ENCODE peak calls at places on chromosomes 4 and X, in six cellular contexts. L is PC-3, N is OCI-LY7, S is SK-N-SH, I is GM23338, J is neural progenitor cell. E is an unnamed sample.

GRCh38 chr4:48329976-48330375 is 11.4 kb upstream of the SLAIN2 start:
- DNase-seq in I (no peak), J (no peak), L (peak; percentile 80), S (no peak), N (no peak), E (no peak)

GRCh38 chr4:6834867-6835266 is 52.3 kb downstream of the KIAA0232 start:
- DNase-seq in S (no peak), L (peak; percentile 69), J (no peak), N (no peak), I (no peak), E (no peak)

GRCh38 chr4:126897038-126897437 is 735.7 kb upstream of the INTU start:
- DNase-seq in J (no peak), N (no peak), L (no peak), S (no peak), I (no peak), E (no peak)

GRCh38 chrX:140090800-140091275 is 125.5 kb upstream of the CXorf66 start:
- DNase-seq in L (no peak), I (no peak), S (no peak), N (no peak), J (no peak), E (no peak)

GRCh38 chr4:116023049-116023448 is 909.6 kb upstream of the NDST4 start:
- DNase-seq in N (no peak), L (no peak), S (no peak), I (no peak), J (no peak), E (no peak)

GRCh38 chr4:110275871-110276270 is 77.5 kb upstream of the ELOVL6 start:
- DNase-seq in I (no peak), N (no peak), L (peak; percentile 18), S (no peak), J (no peak), E (no peak)

GRCh38 chr4:122542411-122543236 is 78.2 kb downstream of the IL21 start:
- DNase-seq in S (no peak), I (no peak), N (no peak), L (peak; percentile 19), J (no peak), E (no peak)

GRCh38 chr4:25810815-25811690 is 51.7 kb downstream of the SEL1L3 start:
- DNase-seq in J (no peak), I (peak; percentile 43), N (no peak), S (no peak), L (peak; percentile 59), E (peak; percentile 29)

GRCh38 chr4:53490965-53491622 is 100.2 kb downstream of the LNX1 start:
- DNase-seq in L (peak; percentile 87), J (peak; percentile 49), N (peak; percentile 45), S (peak; percentile 50), I (peak; percentile 79), E (peak; percentile 77)

GRCh38 chr4:72690782-72691181 is 121.8 kb upstream of the ADAMTS3 start:
- DNase-seq in L (no peak), N (no peak), S (no peak), J (no peak), I (no peak), E (no peak)

GRCh38 chr4:72770708-72771107 is 201.7 kb upstream of the ADAMTS3 start:
- DNase-seq in J (no peak), L (no peak), S (no peak), I (no peak), N (no peak), E (no peak)

GRCh38 chrX:103839404-103839803 is 7.3 kb upstream of the RAB9B start:
- DNase-seq in J (no peak), L (peak; percentile 55), N (no peak), S (no peak), I (no peak), E (no peak)

GRCh38 chr4:105550641-105551040 is 1.8 kb upstream of the ARHGEF38 start:
- DNase-seq in N (no peak), S (no peak), I (no peak), J (no peak), L (peak; percentile 78), E (no peak)

GRCh38 chr4:25927361-25928040 is 13.5 kb downstream of the SMIM20 start:
- DNase-seq in J (no peak), N (no peak), S (no peak), L (no peak), I (no peak), E (no peak)

GRCh38 chr4:181659202-181659601 is 584.0 kb upstream of the TENM3 start:
- DNase-seq in N (no peak), L (no peak), I (no peak), S (no peak), J (no peak), E (no peak)

GRCh38 chrX:106437407-106437806 is 174.4 kb upstream of the RADX start:
- DNase-seq in I (no peak), S (no peak), N (no peak), L (no peak), J (peak; percentile 4), E (no peak)

GRCh38 chr4:67684839-67685531 is 16.0 kb downstream of the UBA6 start:
- DNase-seq in L (peak; percentile 46), J (no peak), I (no peak), S (no peak), N (no peak), E (no peak)

GRCh38 chrX:149541521-149542047 is 772 bp downstream of the EOLA1 start:
- DNase-seq in L (no peak), I (peak; percentile 4), S (no peak), N (no peak), J (peak; percentile 72), E (no peak)

GRCh38 chrX:119266364-119266995 is 30.4 kb downstream of the PGRMC1 start:
- DNase-seq in I (peak; percentile 35), J (peak; percentile 14), N (peak; percentile 21), L (peak; percentile 52), S (peak; percentile 53), E (peak; percentile 43)

GRCh38 chrX:71859637-71860036 is 51.0 kb upstream of the NHSL2 start:
- DNase-seq in L (peak; percentile 67), N (peak; percentile 27), J (peak; percentile 71), S (no peak), I (peak; percentile 71), E (peak; percentile 62)

GRCh38 chr4:174134361-174134760 is 149.1 kb downstream of the FBXO8 start:
- DNase-seq in N (no peak), J (no peak), S (no peak), I (no peak), L (no peak), E (no peak)

GRCh38 chr4:16448240-16448639 is 222.0 kb upstream of the TAPT1 start:
- DNase-seq in L (no peak), I (no peak), J (no peak), S (no peak), N (no peak), E (no peak)

DNA sequence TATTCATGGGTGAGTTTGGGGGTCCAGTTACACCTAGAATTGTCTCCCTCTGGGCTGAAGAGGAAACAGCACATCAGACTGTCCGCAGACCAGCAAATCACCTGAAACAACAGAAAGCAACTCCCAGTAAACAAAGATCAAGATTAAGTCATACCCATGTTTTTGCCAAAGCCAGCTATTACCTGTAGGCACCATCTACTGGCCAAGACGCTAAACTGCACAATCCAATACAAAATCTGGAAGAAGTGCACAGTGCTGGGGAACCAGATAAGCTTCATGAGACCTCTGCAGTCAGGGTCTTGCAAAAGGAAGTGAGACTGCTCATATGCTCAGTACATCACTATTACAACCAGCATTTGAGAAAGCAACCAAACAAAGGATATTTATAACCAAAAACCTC is 157.5 kb upstream of the ITM2A start:
- DNase-seq in S (no peak), N (no peak), I (peak; percentile 18), J (peak; percentile 8), L (peak; percentile 14), E (no peak)
- TF ChIP-seq CTCF in S (peak; percentile 37), N (peak; percentile 53), I (peak; percentile 54), J (peak; percentile 44), L (peak; percentile 50), E (no peak)

GRCh38 chr4:113534698-113535097 is 226.8 kb downstream of the CAMK2D start:
- DNase-seq in S (no peak), L (no peak), N (no peak), I (no peak), J (no peak), E (no peak)

GRCh38 chr4:113541933-113542332 is 219.6 kb downstream of the CAMK2D start:
- DNase-seq in L (no peak), J (no peak), I (no peak), N (no peak), S (no peak), E (no peak)

GRCh38 chr4:113540859-113541258 is 220.7 kb downstream of the CAMK2D start:
- DNase-seq in S (no peak), N (no peak), L (no peak), J (no peak), I (no peak), E (peak; percentile 30)

GRCh38 chr4:113537183-113537977 is 224.2 kb downstream of the CAMK2D start:
- DNase-seq in J (no peak), I (no peak), L (no peak), S (no peak), N (no peak), E (no peak)

DNA sequence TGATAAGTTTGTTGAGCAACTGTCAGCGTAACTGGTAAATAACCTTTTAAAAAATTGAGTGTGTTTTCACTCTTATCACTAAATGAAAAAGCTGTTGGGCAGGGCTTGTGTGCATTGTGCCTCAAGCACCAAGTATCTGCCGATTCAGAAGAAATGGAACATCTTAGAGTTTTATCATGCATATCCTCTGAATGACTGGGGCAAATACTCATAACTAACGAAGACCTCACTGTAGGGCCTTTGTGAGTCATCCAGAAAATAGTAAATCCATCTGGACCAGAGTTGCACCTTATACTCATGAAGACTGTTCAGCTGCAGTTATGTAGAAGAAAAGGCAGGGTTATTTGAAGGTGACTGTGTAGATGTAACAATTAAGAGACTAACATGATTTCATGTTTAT is 222.1 kb downstream of the CAMK2D start:
- DNase-seq in L (peak; percentile 23), N (no peak), S (no peak), J (no peak), I (no peak), E (no peak)
- H3K4me2 ChIP-seq in L (no peak overlapping the region), N (no peak overlapping the region), S (no peak overlapping the region), J (no peak overlapping the region), I (no peak overlapping the region), E (no peak overlapping the region)

DNA sequence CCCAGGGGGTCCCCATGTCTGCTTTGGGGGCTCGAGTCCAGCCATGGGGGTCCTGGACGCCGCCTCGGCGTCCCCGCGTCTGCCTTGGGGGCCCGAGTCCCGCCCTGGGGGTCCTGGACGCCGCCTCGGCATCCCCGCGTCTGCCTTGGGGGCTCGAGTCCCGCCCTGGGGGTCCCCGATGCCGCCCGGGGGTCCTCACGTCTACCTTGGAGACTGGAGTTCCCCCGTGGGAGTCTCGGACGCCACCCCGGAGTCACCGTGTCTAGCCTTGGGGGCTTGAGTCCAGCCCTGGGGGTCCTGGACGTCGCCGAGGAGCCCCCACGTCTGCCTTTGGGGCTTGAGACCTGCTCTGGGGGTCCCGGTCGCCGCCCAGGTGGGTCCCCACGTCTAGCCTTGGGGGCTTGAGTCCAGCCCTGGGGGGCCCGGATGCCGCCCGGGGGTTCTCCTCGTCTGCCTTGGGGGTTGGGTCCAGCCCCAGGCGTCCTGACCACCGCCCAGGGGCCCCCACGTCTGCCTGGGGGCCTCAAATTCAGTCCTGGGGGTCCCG is 1.1 kb upstream of the GTPBP6 start:
- DNase-seq in S (no peak), J (peak; percentile 35), I (no peak), N (no peak), L (no peak), E (no peak)
- TF ChIP-seq EZH2phosphoT487 in S (no peak), J (no peak), I (no peak), N (no peak), L (no peak), E (no peak)

DNA sequence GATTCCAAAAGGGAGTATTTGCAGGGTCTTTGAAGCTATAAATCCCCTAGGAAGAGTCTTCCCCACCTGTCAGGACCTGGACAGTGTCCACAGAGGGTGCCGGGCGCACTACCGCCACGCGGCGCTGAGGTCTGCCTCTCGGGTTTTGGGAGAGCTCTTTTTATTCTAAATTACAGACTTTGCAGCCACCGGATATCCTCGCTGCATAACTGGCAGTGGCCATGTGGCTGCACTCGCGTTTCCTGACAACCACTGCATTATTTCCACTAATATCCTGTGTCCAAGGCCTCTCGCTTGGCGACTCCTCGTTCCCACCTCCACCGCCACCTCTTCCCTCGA is 608 bp upstream of the TMEM131L start:
- DNase-seq in I (peak; percentile 63), S (peak; percentile 75), J (peak; percentile 54), N (peak; percentile 85), L (peak; percentile 47), E (peak; percentile 60)
- TF ChIP-seq CTCF in I (no peak), S (peak; percentile 34), J (no peak), N (peak; percentile 51), L (no peak), E (peak; percentile 35)